ENCODE peak calls at places on chromosomes 16 and 17, in eight cellular contexts. O is stimulated activated CD8-positive, alpha-beta memory T cell treated with anti-CD3 and anti-CD28 coated beads, Interleukin-12 subunit alpha, Interleukin-12 subunit beta, amount 100 ng/mL, for 1 hour; K is mesenteric fat pad; V is stimulated activated CD4-positive, alpha-beta T cell treated with anti-CD3 and anti-CD28 coated beads, Interleukin-2, amount 100 ng/mL, for 24 hours; F is effector CD4-positive, alpha-beta T cell; Z is GM12891; A is Calu3; T is H54. Y is an unnamed sample.

GRCh38 chr17:50487213-50488096 is 8.8 kb downstream of the RSAD1 start:
- DNase-seq in O (no peak), K (no peak), V (no peak), F (no peak), Z (no peak), A (no peak), T (peak), Y (no peak)

GRCh38 chr17:57394375-57394774 is 138.1 kb downstream of the MSI2 start:
- DNase-seq in O (no peak), K (no peak), V (no peak), F (no peak), Z (no peak), A (no peak), T (no peak), Y (no peak)

GRCh38 chr16:4140652-4141051 is 24.4 kb upstream of the ADCY9 start:
- DNase-seq in O (no peak), K (no peak), V (no peak), F (no peak), Z (no peak), A (no peak), T (no peak), Y (no peak)

GRCh38 chr16:70749006-70749678 is 51.8 kb downstream of the VAC14 start:
- DNase-seq in O (no peak), K (no peak), V (no peak), F (no peak), Z (no peak), A (peak), T (no peak), Y (no peak)

GRCh38 chr17:35486920-35487727 is 38.6 kb upstream of the SLFN13 start:
- DNase-seq in O (peak), K (peak), V (peak), F (peak), Z (peak), A (peak), T (peak), Y (peak)

GRCh38 chr17:48520631-48521045 is 10.2 kb downstream of the HOXB1 start:
- DNase-seq in O (no peak), K (no peak), V (no peak), F (no peak), Z (no peak), A (no peak), T (no peak), Y (no peak)

GRCh38 chr17:81390436-81391214 is 4.6 kb upstream of the BAHCC1 start:
- DNase-seq in O (no peak), K (no peak), V (no peak), F (no peak), Z (no peak), A (no peak), T (no peak), Y (no peak)

GRCh38 chr17:43418441-43419374 is 19.9 kb downstream of the ARL4D start:
- DNase-seq in O (no peak), K (no peak), V (no peak), F (no peak), Z (no peak), A (peak), T (peak), Y (no peak)

GRCh38 chr17:17411692-17412091 is 65.1 kb upstream of the MED9 start:
- DNase-seq in O (no peak), K (no peak), V (no peak), F (no peak), Z (no peak), A (no peak), T (no peak), Y (no peak)

GRCh38 chr17:69286257-69286656 is 40.7 kb downstream of the ABCA5 start:
- DNase-seq in O (no peak), K (no peak), V (no peak), F (no peak), Z (no peak), A (no peak), T (no peak), Y (no peak)

GRCh38 chr17:58786586-58787295 is 31.1 kb downstream of the PPM1E start:
- DNase-seq in O (no peak), K (no peak), V (no peak), F (no peak), Z (no peak), A (peak), T (no peak), Y (no peak)

GRCh38 chr17:57682667-57683066 is 62.4 kb downstream of the CCDC182 start:
- DNase-seq in O (no peak), K (no peak), V (no peak), F (no peak), Z (no peak), A (no peak), T (no peak), Y (no peak)

GRCh38 chr16:12507366-12507765 is 296.3 kb downstream of the CPPED1 start:
- DNase-seq in O (no peak), K (no peak), V (no peak), F (no peak), Z (no peak), A (no peak), T (no peak), Y (no peak)

GRCh38 chr16:69138608-69139007 is 6.2 kb downstream of the UTP4 start:
- DNase-seq in O (no peak), K (no peak), V (no peak), F (no peak), Z (no peak), A (no peak), T (no peak), Y (no peak)

GRCh38 chr16:14013571-14014283 is 57.4 kb upstream of the MRTFB start:
- DNase-seq in O (no peak), K (peak), V (no peak), F (no peak), Z (no peak), A (no peak), T (no peak), Y (no peak)

GRCh38 chr17:50588391-50589111 is 28.0 kb downstream of the CACNA1G start:
- DNase-seq in O (no peak), K (no peak), V (no peak), F (no peak), Z (no peak), A (no peak), T (no peak), Y (no peak)

GRCh38 chr16:20271893-20272292 is 55.4 kb downstream of the GP2 start:
- DNase-seq in O (no peak), K (no peak), V (no peak), F (no peak), Z (no peak), A (no peak), T (no peak), Y (no peak)

Y was measured in T-helper 2 cell.